ENCODE peak calls at places on chromosome 15, in five cellular contexts. One of them, this sample, is unnamed.
A peak's percentile ranks its signal among the peaks of the same experiment; 100 is the strongest.

GRCh38 chr15:49832421-49832980 is 211.7 kb downstream of the DTWD1 start:
- DNase-seq in NT2/D1: no peak
- DNase-seq in HEK293T: no peak
- DNase-seq in H1: peak; percentile 48
- DNase-seq in HepG2: peak; percentile 31
- DNase-seq in this sample: no peak

GRCh38 chr15:49492834-49493233 is 69.8 kb downstream of the FGF7 start:
- DNase-seq in HepG2: no peak
- DNase-seq in HEK293T: no peak
- DNase-seq in NT2/D1: no peak
- DNase-seq in H1: no peak
- DNase-seq in this sample: no peak

GRCh38 chr15:51756482-51756881 is 5.1 kb downstream of the TMOD2 start:
- DNase-seq in NT2/D1: no peak
- DNase-seq in H1: no peak
- DNase-seq in HEK293T: no peak
- DNase-seq in HepG2: no peak
- DNase-seq in this sample: no peak

GRCh38 chr15:90232941-90233700 is 620 bp downstream of the CIB1 start:
- DNase-seq in H1: peak; percentile 84
- DNase-seq in HepG2: peak; percentile 84
- DNase-seq in NT2/D1: peak; percentile 51
- DNase-seq in HEK293T: peak; percentile 74
- DNase-seq in this sample: no peak

GRCh38 chr15:29994284-29994683 is 88.5 kb upstream of the GOLGA8J start:
- DNase-seq in NT2/D1: no peak
- DNase-seq in HepG2: no peak
- DNase-seq in H1: no peak
- DNase-seq in HEK293T: no peak
- DNase-seq in this sample: no peak

GRCh38 chr15:69704229-69704628 is 251.6 kb downstream of the RPLP1 start:
- DNase-seq in NT2/D1: no peak
- DNase-seq in HEK293T: no peak
- DNase-seq in HepG2: no peak
- DNase-seq in H1: no peak
- DNase-seq in this sample: no peak

GRCh38 chr15:66253296-66253642 is 281 bp downstream of the MEGF11 start:
- DNase-seq in NT2/D1: no peak
- DNase-seq in H1: no peak
- DNase-seq in HEK293T: no peak
- DNase-seq in HepG2: no peak
- DNase-seq in this sample: no peak

GRCh38 chr15:31032959-31033358 is 41.5 kb upstream of the MTMR10 start:
- DNase-seq in NT2/D1: no peak
- DNase-seq in H1: no peak
- DNase-seq in HepG2: no peak
- DNase-seq in HEK293T: no peak
- DNase-seq in this sample: no peak

GRCh38 chr15:39200586-39200985 is 380.3 kb upstream of the THBS1 start:
- DNase-seq in HEK293T: no peak
- DNase-seq in H1: no peak
- DNase-seq in NT2/D1: no peak
- DNase-seq in HepG2: no peak
- DNase-seq in this sample: no peak

GRCh38 chr15:65550681-65551098 is 20.4 kb downstream of the HACD3 start:
- DNase-seq in HepG2: no peak
- DNase-seq in NT2/D1: no peak
- DNase-seq in HEK293T: no peak
- DNase-seq in H1: no peak
- DNase-seq in this sample: no peak

GRCh38 chr15:70508561-70509281 is 254.6 kb downstream of the UACA start:
- DNase-seq in H1: no peak
- DNase-seq in HEK293T: no peak
- DNase-seq in NT2/D1: no peak
- DNase-seq in HepG2: peak; percentile 7
- DNase-seq in this sample: no peak

GRCh38 chr15:29089731-29090616 is 179.6 kb downstream of the NSMCE3 start:
- DNase-seq in H1: no peak
- DNase-seq in HEK293T: no peak
- DNase-seq in NT2/D1: no peak
- DNase-seq in HepG2: no peak
- DNase-seq in this sample: no peak

GRCh38 chr15:95132774-95133173 is 901.4 kb downstream of the MCTP2 start:
- DNase-seq in HepG2: no peak
- DNase-seq in HEK293T: no peak
- DNase-seq in NT2/D1: no peak
- DNase-seq in H1: no peak
- DNase-seq in this sample: no peak

GRCh38 chr15:63983071-63983711 is 63.1 kb downstream of the DAPK2 start:
- DNase-seq in H1: peak; percentile 65
- DNase-seq in NT2/D1: no peak
- DNase-seq in HepG2: no peak
- DNase-seq in HEK293T: no peak
- DNase-seq in this sample: no peak

GRCh38 chr15:27454281-27455060 is 483.5 kb downstream of the GABRG3 start:
- DNase-seq in NT2/D1: no peak
- DNase-seq in HEK293T: no peak
- DNase-seq in HepG2: no peak
- DNase-seq in H1: no peak
- DNase-seq in this sample: no peak

GRCh38 chr15:37794947-37795346 is 139.5 kb upstream of the TMCO5A start:
- DNase-seq in HEK293T: no peak
- DNase-seq in NT2/D1: no peak
- DNase-seq in HepG2: no peak
- DNase-seq in H1: no peak
- DNase-seq in this sample: no peak

GRCh38 chr15:88769161-88769971 is 33.9 kb upstream of the ACAN start:
- DNase-seq in HEK293T: no peak
- DNase-seq in NT2/D1: no peak
- DNase-seq in H1: peak; percentile 69
- DNase-seq in HepG2: no peak
- DNase-seq in this sample: no peak

GRCh38 chr15:92733934-92734521 is 78.5 kb upstream of the FAM174B start:
- DNase-seq in HEK293T: no peak
- DNase-seq in HepG2: no peak
- DNase-seq in H1: no peak
- DNase-seq in NT2/D1: no peak
- DNase-seq in this sample: no peak

GRCh38 chr15:41870689-41871081 is 23.2 kb downstream of the SPTBN5 start:
- DNase-seq in HepG2: no peak
- DNase-seq in H1: no peak
- DNase-seq in HEK293T: no peak
- DNase-seq in NT2/D1: no peak
- DNase-seq in this sample: no peak

GRCh38 chr15:72358532-72359180 is 17.2 kb downstream of the HEXA start:
- DNase-seq in HepG2: peak; percentile 83
- DNase-seq in H1: no peak
- DNase-seq in HEK293T: no peak
- DNase-seq in NT2/D1: no peak
- DNase-seq in this sample: no peak

GRCh38 chr15:63497642-63498100 is 6.7 kb upstream of the USP3 start:
- DNase-seq in NT2/D1: no peak
- DNase-seq in HEK293T: no peak
- DNase-seq in HepG2: no peak
- DNase-seq in H1: no peak
- DNase-seq in this sample: no peak

GRCh38 chr15:43230640-43231115 is 9.9 kb upstream of the EPB42 start:
- DNase-seq in HepG2: no peak
- DNase-seq in NT2/D1: no peak
- DNase-seq in H1: no peak
- DNase-seq in HEK293T: no peak
- DNase-seq in this sample: no peak

GRCh38 chr15:61205427-61205826 is 23.7 kb downstream of the RORA start:
- DNase-seq in HEK293T: no peak
- DNase-seq in H1: no peak
- DNase-seq in HepG2: no peak
- DNase-seq in NT2/D1: no peak
- DNase-seq in this sample: no peak

GRCh38 chr15:42427429-42428223 is 63.3 kb downstream of the ZNF106 start:
- DNase-seq in H1: no peak
- DNase-seq in HEK293T: no peak
- DNase-seq in NT2/D1: no peak
- DNase-seq in HepG2: no peak
- DNase-seq in this sample: no peak

GRCh38 chr15:33126559-33127290 is 67.8 kb downstream of the FMN1 start:
- DNase-seq in NT2/D1: peak; percentile 25
- DNase-seq in HEK293T: peak; percentile 73
- DNase-seq in H1: no peak
- DNase-seq in HepG2: peak; percentile 9
- DNase-seq in this sample: no peak

GRCh38 chr15:44663410-44664272 is at the start of gene SPG11:
- DNase-seq in H1: peak; percentile 98
- DNase-seq in HEK293T: peak; percentile 93
- DNase-seq in HepG2: peak; percentile 96
- DNase-seq in NT2/D1: peak; percentile 94
- DNase-seq in this sample: peak; percentile 99

GRCh38 chr15:62346168-62346567 is 181.1 kb upstream of the C2CD4B start:
- DNase-seq in HepG2: no peak
- DNase-seq in NT2/D1: no peak
- DNase-seq in H1: no peak
- DNase-seq in HEK293T: no peak
- DNase-seq in this sample: no peak

GRCh38 chr15:62348119-62348518 is 183.0 kb upstream of the C2CD4B start:
- DNase-seq in HEK293T: no peak
- DNase-seq in HepG2: no peak
- DNase-seq in NT2/D1: no peak
- DNase-seq in H1: no peak
- DNase-seq in this sample: no peak

GRCh38 chr15:62343397-62343796 is 178.3 kb upstream of the C2CD4B start:
- DNase-seq in NT2/D1: no peak
- DNase-seq in HepG2: no peak
- DNase-seq in HEK293T: no peak
- DNase-seq in H1: no peak
- DNase-seq in this sample: no peak

GRCh38 chr15:62342959-62343358 is 177.9 kb upstream of the C2CD4B start:
- DNase-seq in HepG2: no peak
- DNase-seq in NT2/D1: no peak
- DNase-seq in H1: no peak
- DNase-seq in HEK293T: no peak
- DNase-seq in this sample: no peak

GRCh38 chr15:62344806-62345539 is 179.9 kb upstream of the C2CD4B start:
- DNase-seq in NT2/D1: peak; percentile 51
- DNase-seq in H1: peak; percentile 75
- DNase-seq in HepG2: peak; percentile 77
- DNase-seq in HEK293T: peak; percentile 62
- DNase-seq in this sample: peak; percentile 56
- TF ChIP-seq SUZ12 in NT2/D1: no peak
- TF ChIP-seq SUZ12 in H1: no peak
- TF ChIP-seq SUZ12 in HepG2: no peak
- TF ChIP-seq SUZ12 in HEK293T: no peak
- TF ChIP-seq SUZ12 in this sample: no peak

GRCh38 chr15:67838789-67839332 is 984 bp downstream of the RNU6-1 start:
- DNase-seq in NT2/D1: no peak
- DNase-seq in HEK293T: no peak
- DNase-seq in HepG2: peak; percentile 56
- DNase-seq in H1: peak; percentile 81
- DNase-seq in this sample: no peak
- TF ChIP-seq SUZ12 in NT2/D1: no peak
- TF ChIP-seq SUZ12 in HEK293T: no peak
- TF ChIP-seq SUZ12 in HepG2: no peak
- TF ChIP-seq SUZ12 in H1: peak; percentile 60
- TF ChIP-seq SUZ12 in this sample: no peak

DNA sequence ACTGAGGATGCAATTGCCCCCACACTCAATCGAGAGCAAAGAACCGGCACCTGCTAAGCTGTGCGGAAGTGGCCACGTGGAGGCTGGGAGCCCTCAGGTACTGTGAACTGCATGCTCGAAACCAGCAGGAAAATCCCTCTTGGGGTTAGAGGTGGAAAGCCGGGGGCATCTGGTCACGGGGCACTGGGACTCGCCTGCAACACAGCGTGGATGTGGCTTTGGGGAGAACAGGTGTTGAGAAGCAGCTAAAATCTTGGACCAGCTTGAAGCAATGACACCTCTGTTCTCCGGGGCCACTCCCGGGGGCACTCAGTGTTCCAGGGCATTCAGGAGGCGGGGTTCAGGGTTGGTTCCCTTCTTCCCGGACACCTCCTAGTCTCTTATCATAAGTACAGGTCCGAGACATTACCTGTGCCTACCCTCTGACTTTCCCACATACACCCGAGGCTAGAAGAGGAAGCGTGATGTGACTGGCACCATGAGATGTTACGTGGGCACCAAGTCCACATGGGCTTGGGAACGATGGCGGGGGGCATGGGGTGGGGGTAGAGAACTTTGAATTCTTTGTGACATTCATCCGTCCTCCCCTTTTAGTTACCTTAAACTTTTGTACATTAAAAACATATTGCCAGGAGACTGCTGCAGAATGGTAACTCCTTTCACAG is 172.0 kb downstream of the ADAMTS17 start:
- DNase-seq in H1: no peak
- DNase-seq in NT2/D1: no peak
- DNase-seq in HEK293T: no peak
- DNase-seq in HepG2: no peak
- DNase-seq in this sample: no peak
- TF ChIP-seq SUZ12 in H1: no peak
- TF ChIP-seq SUZ12 in NT2/D1: no peak
- TF ChIP-seq SUZ12 in HEK293T: no peak
- TF ChIP-seq SUZ12 in HepG2: no peak
- TF ChIP-seq SUZ12 in this sample: no peak

GRCh38 chr15:80467311-80467714 is 63.1 kb downstream of the ARNT2 start:
- DNase-seq in NT2/D1: no peak
- DNase-seq in H1: no peak
- DNase-seq in HEK293T: no peak
- DNase-seq in HepG2: no peak
- DNase-seq in this sample: no peak

GRCh38 chr15:80462111-80462510 is 57.9 kb downstream of the ARNT2 start:
- DNase-seq in HEK293T: no peak
- DNase-seq in H1: no peak
- DNase-seq in NT2/D1: no peak
- DNase-seq in HepG2: no peak
- DNase-seq in this sample: no peak

GRCh38 chr15:80466543-80466942 is 62.4 kb downstream of the ARNT2 start:
- DNase-seq in NT2/D1: no peak
- DNase-seq in HEK293T: no peak
- DNase-seq in HepG2: no peak
- DNase-seq in H1: no peak
- DNase-seq in this sample: no peak

GRCh38 chr15:80462836-80463512 is 58.8 kb downstream of the ARNT2 start:
- DNase-seq in HepG2: no peak
- DNase-seq in HEK293T: no peak
- DNase-seq in NT2/D1: no peak
- DNase-seq in H1: no peak
- DNase-seq in this sample: no peak

GRCh38 chr15:80464952-80465645 is 60.9 kb downstream of the ARNT2 start:
- DNase-seq in NT2/D1: no peak
- DNase-seq in HepG2: peak; percentile 61
- DNase-seq in HEK293T: no peak
- DNase-seq in H1: no peak
- DNase-seq in this sample: no peak
- TF ChIP-seq SUZ12 in NT2/D1: no peak
- TF ChIP-seq SUZ12 in HepG2: no peak
- TF ChIP-seq SUZ12 in HEK293T: no peak
- TF ChIP-seq SUZ12 in H1: no peak
- TF ChIP-seq SUZ12 in this sample: no peak